ENCODE peak calls at places on chromosomes 1 and 21, in nine cellular contexts. Y, U, W, D, G, Q, S, H and R are unnamed samples.

GRCh38 chr1:7845761-7846160 is 7.1 kb downstream of the UTS2 start:
- DNase-seq in Y (peak), W (no peak), Q (no peak), U (no peak), G (no peak), H (no peak), D (no peak), S (no peak), R (peak)

GRCh38 chr1:231580874-231581273 is 45.7 kb upstream of the DISC1 start:
- DNase-seq in D (no peak), W (no peak), H (no peak), S (no peak), G (no peak), Q (no peak), U (no peak), Y (no peak), R (no peak)

GRCh38 chr1:187744665-187745064 is 915.9 kb downstream of the PLA2G4A start:
- DNase-seq in U (no peak), Q (no peak), D (no peak), S (no peak), G (no peak), W (no peak), Y (no peak), H (no peak), R (no peak)

GRCh38 chr21:43761886-43762285 is 14.2 kb downstream of the CSTB start:
- DNase-seq in G (no peak), W (no peak), Y (no peak), S (no peak), U (no peak), H (no peak), D (no peak), Q (no peak), R (no peak)

GRCh38 chr1:117646007-117646913 is 40.4 kb downstream of the TENT5C start:
- DNase-seq in Q (no peak), W (no peak), U (no peak), G (no peak), Y (no peak), D (no peak), H (no peak), S (no peak), R (peak)

GRCh38 chr1:31380181-31380580 is 7.3 kb upstream of the FABP3 start:
- DNase-seq in Y (no peak), U (no peak), D (no peak), S (no peak), G (no peak), W (no peak), Q (no peak), H (no peak), R (no peak)

GRCh38 chr1:26994020-26994745 is 691 bp downstream of the TRNP1 start:
- DNase-seq in Q (no peak), D (peak), Y (no peak), S (no peak), H (no peak), G (peak), U (no peak), W (no peak), R (no peak)

GRCh38 chr21:15986277-15986676 is 256.5 kb downstream of the USP25 start:
- DNase-seq in S (no peak), D (no peak), W (no peak), Q (no peak), U (no peak), G (no peak), H (no peak), Y (no peak), R (peak)

GRCh38 chr21:29114765-29115164 is 15.7 kb upstream of the MAP3K7CL start:
- DNase-seq in D (no peak), Y (peak), U (no peak), G (no peak), H (no peak), Q (peak), S (no peak), W (no peak), R (no peak)

GRCh38 chr1:161367684-161368398 is at the start of gene CFAP126:
- DNase-seq in S (peak), H (peak), D (no peak), U (no peak), Y (peak), Q (peak), G (peak), W (peak), R (peak)

GRCh38 chr1:21552715-21553114 is 43.5 kb downstream of the ALPL start:
- DNase-seq in U (no peak), G (no peak), Y (peak), Q (no peak), D (no peak), S (no peak), W (no peak), H (no peak), R (peak)

GRCh38 chr21:45280178-45280821 is 7.4 kb downstream of the POFUT2 start:
- DNase-seq in Y (no peak), G (no peak), W (no peak), D (peak), H (no peak), U (no peak), S (no peak), Q (no peak), R (no peak)

GRCh38 chr1:179599623-179600249 is 8.1 kb downstream of the TDRD5 start:
- DNase-seq in W (peak), Q (no peak), U (no peak), D (no peak), Y (no peak), S (no peak), G (peak), H (peak), R (peak)

GRCh38 chr1:215526147-215526845 is 40.8 kb upstream of the KCTD3 start:
- DNase-seq in S (no peak), U (no peak), Q (peak), G (no peak), Y (peak), D (no peak), W (no peak), H (peak), R (peak)

GRCh38 chr1:28115267-28115666 is 26.9 kb upstream of the EYA3 start:
- DNase-seq in S (peak), U (no peak), W (no peak), Q (no peak), G (peak), D (no peak), Y (no peak), H (no peak), R (no peak)

GRCh38 chr1:223642155-223642689 is 23.3 kb downstream of the CAPN8 start:
- DNase-seq in Q (no peak), Y (no peak), D (no peak), G (no peak), S (no peak), W (no peak), U (no peak), H (peak), R (no peak)

GRCh38 chr1:99119193-99119592 is 114.5 kb upstream of the PLPPR5 start:
- DNase-seq in H (no peak), G (no peak), W (no peak), S (no peak), D (no peak), U (no peak), Y (no peak), Q (no peak), R (no peak)

GRCh38 chr1:24939040-24939439 is 9.0 kb upstream of the RUNX3 start:
- DNase-seq in H (peak), U (no peak), Y (no peak), Q (no peak), D (no peak), S (no peak), G (no peak), W (no peak), R (no peak)

GRCh38 chr1:5585256-5585655 is 407.0 kb downstream of the NPHP4 start:
- DNase-seq in H (no peak), G (peak), U (no peak), S (no peak), D (peak), Y (no peak), Q (no peak), W (no peak), R (no peak)

GRCh38 chr21:45885597-45885929 is 96.0 kb upstream of the COL6A1 start:
- DNase-seq in Y (no peak), Q (no peak), S (no peak), D (no peak), U (no peak), H (no peak), G (no peak), W (no peak), R (no peak)

GRCh38 chr21:45406801-45407628 is 2.0 kb downstream of the COL18A1 start:
- DNase-seq in G (no peak), U (no peak), S (no peak), Y (no peak), W (no peak), Q (no peak), H (no peak), D (peak), R (no peak)